ENCODE peak calls at places on chromosomes 6 and 20, in eight cellular contexts. K is type B pancreatic cell; B is DMS153; Q is heart right ventricle; T is GM04503; C is neuronal stem cell; J is iPS-NIHi11; M is effector CD8-positive, alpha-beta T cell. G is an unnamed sample.

GRCh38 chr6:88244721-88245120 is 78.6 kb upstream of the CNR1 start:
- DNase-seq in K (no peak), B (no peak), Q (no peak), T (no peak), C (no peak), J (no peak), M (no peak), G (no peak)

GRCh38 chr6:137465378-137466009 is 28.7 kb downstream of the OLIG3 start:
- DNase-seq in K (no peak), B (no peak), Q (no peak), T (no peak), C (no peak), J (no peak), M (no peak), G (no peak)

GRCh38 chr6:104771258-104771832 is 88.4 kb downstream of the HACE1 start:
- DNase-seq in K (no peak), B (no peak), Q (no peak), T (no peak), C (peak; percentile 2), J (peak; percentile 24), M (no peak), G (peak; percentile 14)

GRCh38 chr6:30960907-30961673 is 20.3 kb downstream of the MUCL3 start:
- DNase-seq in K (no peak), B (no peak), Q (no peak), T (no peak), C (no peak), J (no peak), M (no peak), G (peak; percentile 21)

GRCh38 chr6:30881392-30881986 is 2.8 kb upstream of the DDR1 start:
- DNase-seq in K (no peak), B (no peak), Q (no peak), T (no peak), C (no peak), J (no peak), M (no peak), G (no peak)

GRCh38 chr6:5950448-5950847 is 56.3 kb downstream of the NRN1 start:
- DNase-seq in K (no peak), B (no peak), Q (peak; percentile 19), T (no peak), C (no peak), J (peak; percentile 81), M (no peak), G (peak; percentile 59)

GRCh38 chr20:37275125-37275524 is 13.5 kb upstream of the GHRH start:
- DNase-seq in K (no peak), B (no peak), Q (no peak), T (no peak), C (no peak), J (no peak), M (no peak), G (no peak)

GRCh38 chr6:35719830-35720733 is 16.8 kb upstream of the ARMC12 start:
- DNase-seq in K (no peak), B (no peak), Q (peak; percentile 52), T (no peak), C (no peak), J (peak; percentile 34), M (no peak), G (peak; percentile 14)

GRCh38 chr20:57612436-57612835 is 7.8 kb downstream of the ZBP1 start:
- DNase-seq in K (no peak), B (no peak), Q (no peak), T (no peak), C (no peak), J (no peak), M (no peak), G (no peak)

GRCh38 chr6:154247119-154247814 is 109.3 kb downstream of the IPCEF1 start:
- DNase-seq in K (no peak), B (no peak), Q (no peak), T (no peak), C (peak; percentile 36), J (peak; percentile 20), M (no peak), G (no peak)

GRCh38 chr6:106187424-106187982 is 101.4 kb downstream of the PRDM1 start:
- DNase-seq in K (no peak), B (peak; percentile 16), Q (no peak), T (no peak), C (no peak), J (no peak), M (no peak), G (no peak)

GRCh38 chr6:127367023-127367375 is 23.6 kb upstream of the ECHDC1 start:
- DNase-seq in K (no peak), B (no peak), Q (no peak), T (no peak), C (no peak), J (no peak), M (no peak), G (no peak)

GRCh38 chr20:64241061-64241460 is 14.5 kb upstream of the PCMTD2 start:
- DNase-seq in K (no peak), B (no peak), Q (no peak), T (no peak), C (no peak), J (peak; percentile 19), M (no peak), G (no peak)

GRCh38 chr20:64103871-64104666 is 3.3 kb downstream of the NPBWR2 start:
- DNase-seq in K (no peak), B (no peak), Q (no peak), T (no peak), C (no peak), J (peak; percentile 65), M (no peak), G (no peak)

GRCh38 chr6:75600694-75601265 is 900 bp upstream of the SENP6 start:
- DNase-seq in K (no peak), B (no peak), Q (no peak), T (no peak), C (no peak), J (no peak), M (no peak), G (no peak)

GRCh38 chr6:84033523-84034451 is at the start of gene MRAP2:
- DNase-seq in K (no peak), B (peak; percentile 52), Q (no peak), T (no peak), C (peak; percentile 53), J (peak; percentile 72), M (no peak), G (peak; percentile 53)

GRCh38 chr20:59751075-59751711 is 146.9 kb downstream of the PHACTR3 start:
- DNase-seq in K (peak; percentile 84), B (peak; percentile 34), Q (peak; percentile 63), T (no peak), C (peak; percentile 60), J (peak; percentile 89), M (no peak), G (peak; percentile 85)

GRCh38 chr20:38985060-38985459 is 22.9 kb downstream of the DHX35 start:
- DNase-seq in K (no peak), B (no peak), Q (no peak), T (no peak), C (no peak), J (no peak), M (no peak), G (no peak)

GRCh38 chr6:10613077-10613476 is 81.3 kb downstream of the C6orf52 start:
- DNase-seq in K (no peak), B (no peak), Q (no peak), T (no peak), C (no peak), J (no peak), M (no peak), G (no peak)

GRCh38 chr20:63740070-63740500 is 509 bp downstream of the SLC2A4RG start:
- DNase-seq in K (peak; percentile 75), B (no peak), Q (no peak), T (no peak), C (peak; percentile 59), J (peak; percentile 76), M (peak; percentile 39), G (peak; percentile 49)

G was measured in HEK293T.